ENCODE peak calls at places on chromosomes 3 and 15, in four cellular contexts. B, F, R and S are unnamed samples. For H3K36me3, the result is how much of the 10 kb centered on the place peaks cover.

GRCh38 chr3:90261481-90262433 is 1154.3 kb downstream of the EPHA3 start:
- DNase-seq in F (no peak), R (no peak), B (no peak), S (no peak)

GRCh38 chr3:195255571-195256501 is 15.1 kb downstream of the XXYLT1 start:
- DNase-seq in R (no peak), B (no peak), F (no peak), S (peak)

GRCh38 chr3:193711964-193712598 is 119.1 kb downstream of the OPA1 start:
- DNase-seq in R (no peak), F (no peak), B (no peak), S (no peak)

GRCh38 chr15:68268405-68268804 is 9.1 kb upstream of the FEM1B start:
- DNase-seq in F (no peak), R (no peak), B (no peak), S (no peak)

GRCh38 chr3:51311055-51311454 is 74.0 kb upstream of the MANF start:
- DNase-seq in R (no peak), B (no peak), F (no peak), S (peak)

GRCh38 chr3:141738636-141739363 is 702 bp downstream of the RNF7 start:
- DNase-seq in B (no peak), R (peak), F (no peak), S (peak)

GRCh38 chr3:14424711-14425573 is 22.5 kb downstream of the SLC6A6 start:
- DNase-seq in B (no peak), F (no peak), R (no peak), S (no peak)

GRCh38 chr3:52145736-52146110 is 8.5 kb downstream of the POC1A start:
- DNase-seq in F (no peak), R (no peak), B (peak), S (no peak)

GRCh38 chr15:25070357-25070963 is 115.7 kb downstream of the SNRPN start:
- DNase-seq in B (no peak), F (no peak), R (no peak), S (no peak)

GRCh38 chr3:72744330-72744729 is 103.9 kb downstream of the SHQ1 start:
- DNase-seq in R (no peak), B (no peak), F (no peak), S (no peak)

GRCh38 chr3:114872056-114872455 is 275.0 kb downstream of the ZBTB20 start:
- DNase-seq in R (no peak), F (no peak), B (no peak), S (no peak)

GRCh38 chr15:96285715-96286367 is 44.7 kb upstream of the NR2F2 start:
- DNase-seq in R (no peak), B (no peak), F (no peak), S (no peak)

GRCh38 chr3:75395601-75396315 is 268.4 kb upstream of the FRG2C start:
- DNase-seq in B (no peak), R (no peak), F (no peak), S (peak)

DNA sequence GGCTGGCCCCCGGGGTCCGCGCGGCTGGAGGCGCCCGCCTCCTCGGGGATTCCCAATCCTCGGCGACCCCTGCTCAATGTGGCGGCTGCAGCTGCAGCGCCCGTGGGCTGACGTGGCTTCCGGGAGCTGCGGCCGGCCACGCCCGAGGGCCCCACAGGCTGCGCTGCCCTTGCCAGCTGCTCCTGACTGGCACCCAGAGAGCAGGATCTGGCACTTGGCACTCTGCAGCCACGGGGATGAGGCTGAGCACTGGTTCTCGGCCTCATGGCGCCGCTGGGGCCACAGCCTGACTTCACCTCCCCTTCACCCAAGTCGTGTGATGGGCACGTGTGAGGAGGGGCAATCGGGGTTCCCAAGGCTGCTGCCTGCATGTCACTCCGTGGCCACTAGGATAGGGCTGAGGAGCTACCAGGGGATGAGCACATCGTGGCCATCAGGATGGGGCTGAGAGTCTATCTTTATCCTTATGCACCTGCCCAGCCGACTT is 267.8 kb upstream of the FRG2C start:
- DNase-seq in F (no peak), B (peak), R (peak), S (peak)
- H3K4me3 ChIP-seq in F (peak), B (no peak), R (no peak), S (no peak)

GRCh38 chr3:132675408-132675807 is 15.3 kb downstream of the UBA5 start:
- DNase-seq in R (no peak), F (no peak), B (no peak), S (no peak)
- H3K36me3 ChIP-seq in R (under half), F (half or more), B (under half), S (under half)

GRCh38 chr3:74624301-74624700 is 9.8 kb upstream of the CNTN3 start:
- DNase-seq in F (no peak), R (no peak), B (no peak), S (no peak)
- H3K4me3 ChIP-seq in F (no peak), R (no peak), B (no peak), S (no peak)

GRCh38 chr3:118792191-118792590 is 242.5 kb downstream of the IGSF11 start:
- DNase-seq in B (no peak), F (no peak), R (no peak), S (no peak)

GRCh38 chr3:118793176-118793575 is 241.5 kb downstream of the IGSF11 start:
- DNase-seq in R (no peak), B (no peak), F (no peak), S (no peak)
- H3K36me3 ChIP-seq in R (under half), B (under half), F (under half), S (under half)